ENCODE peak calls at places on chromosomes 6 and 20, in nine cellular contexts. R is tibial nerve; V is activated T-helper 1 cell treated with anti-CD3 and anti-CD28 coated beads, Interleukin-2, amount 50 U/mL, for 16 hours; D is T-helper 9 cell; Q is RPMI7951; M is effector CD4-positive, alpha-beta T cell; O is ACHN; H is Panc1; X is psoas muscle. C is an unnamed sample.

GRCh38 chr6:22149501-22150490 is 147.0 kb downstream of the PRL start:
- DNase-seq in M (no peak), X (no peak), R (no peak), O (peak; percentile 13), H (no peak), D (no peak), Q (no peak), V (no peak), C (no peak)

GRCh38 chr20:30168800-30169138 is 1088.7 kb upstream of the DEFB115 start:
- DNase-seq in D (no peak), X (no peak), M (no peak), H (no peak), O (no peak), Q (no peak), R (no peak), V (no peak), C (no peak)

GRCh38 chr6:11714116-11714797 is 64.3 kb downstream of the ADTRP start:
- DNase-seq in O (no peak), D (no peak), Q (no peak), R (no peak), M (no peak), H (no peak), V (no peak), X (no peak), C (no peak)

GRCh38 chr20:62159835-62160234 is 16.3 kb downstream of the SS18L1 start:
- DNase-seq in D (no peak), R (no peak), X (no peak), O (no peak), V (peak; percentile 42), M (no peak), Q (peak; percentile 56), H (no peak), C (no peak)

GRCh38 chr6:15906393-15906976 is 222.4 kb upstream of the MYLIP start:
- DNase-seq in X (no peak), Q (no peak), V (no peak), O (no peak), H (no peak), M (no peak), D (no peak), R (no peak), C (no peak)

GRCh38 chr6:150632785-150633465 is 33.2 kb downstream of the PLEKHG1 start:
- DNase-seq in X (no peak), O (no peak), V (no peak), D (no peak), R (no peak), H (no peak), M (no peak), Q (no peak), C (no peak)

GRCh38 chr20:49028684-49029083 is 17.4 kb upstream of the CSE1L start:
- DNase-seq in H (no peak), M (no peak), X (no peak), O (peak; percentile 27), Q (peak; percentile 26), R (no peak), V (no peak), D (no peak), C (no peak)

GRCh38 chr6:131952886-131953509 is 1.8 kb upstream of the CCN2 start:
- DNase-seq in Q (no peak), R (no peak), H (no peak), O (no peak), D (no peak), V (no peak), X (no peak), M (no peak), C (no peak)

GRCh38 chr6:166910601-166911000 is 45.7 kb downstream of the RNASET2 start:
- DNase-seq in V (no peak), H (no peak), M (no peak), O (no peak), X (no peak), Q (peak; percentile 6), D (no peak), R (no peak), C (no peak)

GRCh38 chr20:6434131-6434530 is 311.3 kb upstream of the FERMT1 start:
- DNase-seq in O (no peak), R (no peak), V (no peak), H (no peak), M (no peak), X (no peak), D (no peak), Q (no peak), C (no peak)

GRCh38 chr6:74731921-74732320 is 473.9 kb downstream of the COL12A1 start:
- DNase-seq in O (no peak), M (no peak), D (no peak), X (no peak), H (no peak), Q (peak; percentile 26), R (no peak), V (no peak), C (no peak)

GRCh38 chr6:134546962-134547645 is 229.2 kb upstream of the SGK1 start:
- DNase-seq in Q (no peak), R (no peak), O (no peak), M (no peak), H (no peak), X (no peak), D (no peak), V (no peak), C (no peak)

GRCh38 chr6:44800171-44800671 is 412.7 kb downstream of the CDC5L start:
- DNase-seq in V (no peak), X (no peak), O (no peak), M (no peak), Q (no peak), H (no peak), D (no peak), R (peak; percentile 29), C (peak; percentile 68)

GRCh38 chr6:78489874-78490273 is 377.5 kb upstream of the IRAK1BP1 start:
- DNase-seq in M (no peak), X (no peak), D (no peak), V (no peak), H (no peak), Q (no peak), O (no peak), R (no peak), C (no peak)

GRCh38 chr6:147077251-147077650 is 127.0 kb upstream of the STXBP5 start:
- DNase-seq in D (no peak), X (no peak), R (no peak), Q (no peak), M (no peak), V (no peak), O (no peak), H (no peak), C (no peak)

GRCh38 chr6:18126116-18126515 is 3.6 kb upstream of the NHLRC1 start:
- DNase-seq in R (no peak), V (no peak), O (no peak), D (no peak), X (no peak), H (no peak), M (no peak), Q (peak; percentile 82), C (no peak)

GRCh38 chr6:12112540-12113189 is 100.6 kb downstream of the HIVEP1 start:
- DNase-seq in R (no peak), V (no peak), D (no peak), M (no peak), X (no peak), Q (peak; percentile 39), O (peak; percentile 31), H (no peak), C (no peak)

GRCh38 chr6:53628354-53629119 is 37.0 kb downstream of the KLHL31 start:
- DNase-seq in X (no peak), D (no peak), Q (no peak), O (no peak), R (no peak), V (no peak), M (no peak), H (no peak), C (no peak)

GRCh38 chr20:46111028-46111835 is 6.9 kb upstream of the CD40 start:
- DNase-seq in Q (peak; percentile 39), H (no peak), R (peak; percentile 28), M (no peak), O (no peak), X (no peak), D (no peak), V (no peak), C (no peak)

GRCh38 chr6:165135889-165136288 is 173.5 kb downstream of the C6orf118 start:
- DNase-seq in M (no peak), O (no peak), R (no peak), V (no peak), H (no peak), X (no peak), D (no peak), Q (no peak), C (no peak)

GRCh38 chr20:1020614-1021013 is 18.5 kb upstream of the RSPO4 start:
- DNase-seq in Q (no peak), R (no peak), V (no peak), X (no peak), D (no peak), H (no peak), M (no peak), O (no peak), C (no peak)

C was measured in esophagus muscularis mucosa.